ENCODE peak calls at places on chromosomes 1 and 21, in ten cellular contexts. One of them, this sample, is unnamed.

GRCh38 chr1:79312438-79312837 is 305.9 kb upstream of the ADGRL4 start:
- DNase-seq in PC-3: no peak
- DNase-seq in fibroblast of the aortic adventitia: no peak
- DNase-seq in A549: no peak
- DNase-seq in fibroblast of mammary gland: no peak
- DNase-seq in glutamatergic neuron: no peak
- DNase-seq in AG04449: no peak
- DNase-seq in foreskin fibroblast: no peak
- DNase-seq in omental fat pad: no peak
- DNase-seq in Panc1: no peak
- DNase-seq in this sample: no peak

GRCh38 chr1:236854602-236854978 is 59.5 kb downstream of the MTR start:
- DNase-seq in PC-3: peak; percentile 68
- DNase-seq in fibroblast of the aortic adventitia: peak; percentile 37
- DNase-seq in A549: no peak
- DNase-seq in fibroblast of mammary gland: peak; percentile 40
- DNase-seq in glutamatergic neuron: no peak
- DNase-seq in AG04449: peak; percentile 26
- DNase-seq in foreskin fibroblast: peak; percentile 41
- DNase-seq in omental fat pad: no peak
- DNase-seq in Panc1: no peak
- DNase-seq in this sample: no peak

GRCh38 chr1:207868769-207869721 is 41.9 kb downstream of the CD34 start:
- DNase-seq in PC-3: peak; percentile 91
- DNase-seq in fibroblast of the aortic adventitia: peak; percentile 71
- DNase-seq in A549: peak; percentile 66
- DNase-seq in fibroblast of mammary gland: peak; percentile 61
- DNase-seq in glutamatergic neuron: peak; percentile 80
- DNase-seq in AG04449: no peak
- DNase-seq in foreskin fibroblast: peak; percentile 73
- DNase-seq in omental fat pad: no peak
- DNase-seq in Panc1: no peak
- DNase-seq in this sample: peak; percentile 91

GRCh38 chr1:239386453-239387303 is at the start of gene CHRM3:
- DNase-seq in PC-3: peak; percentile 90
- DNase-seq in fibroblast of the aortic adventitia: no peak
- DNase-seq in A549: peak; percentile 55
- DNase-seq in fibroblast of mammary gland: no peak
- DNase-seq in glutamatergic neuron: peak; percentile 72
- DNase-seq in AG04449: no peak
- DNase-seq in foreskin fibroblast: peak; percentile 0
- DNase-seq in omental fat pad: peak; percentile 27
- DNase-seq in Panc1: peak; percentile 33
- DNase-seq in this sample: no peak

GRCh38 chr1:10629816-10630571 is 155.2 kb downstream of the PEX14 start:
- DNase-seq in PC-3: no peak
- DNase-seq in fibroblast of the aortic adventitia: no peak
- DNase-seq in A549: no peak
- DNase-seq in fibroblast of mammary gland: no peak
- DNase-seq in glutamatergic neuron: peak; percentile 19
- DNase-seq in AG04449: no peak
- DNase-seq in foreskin fibroblast: no peak
- DNase-seq in omental fat pad: no peak
- DNase-seq in Panc1: no peak
- DNase-seq in this sample: no peak

GRCh38 chr1:169507413-169507812 is 21.7 kb upstream of the SLC19A2 start:
- DNase-seq in PC-3: no peak
- DNase-seq in fibroblast of the aortic adventitia: no peak
- DNase-seq in A549: no peak
- DNase-seq in fibroblast of mammary gland: no peak
- DNase-seq in glutamatergic neuron: no peak
- DNase-seq in AG04449: no peak
- DNase-seq in foreskin fibroblast: no peak
- DNase-seq in omental fat pad: no peak
- DNase-seq in Panc1: no peak
- DNase-seq in this sample: no peak

GRCh38 chr1:109231085-109231484 is 17.4 kb downstream of the SARS1 start:
- DNase-seq in PC-3: no peak
- DNase-seq in fibroblast of the aortic adventitia: no peak
- DNase-seq in A549: no peak
- DNase-seq in fibroblast of mammary gland: no peak
- DNase-seq in glutamatergic neuron: no peak
- DNase-seq in AG04449: no peak
- DNase-seq in foreskin fibroblast: no peak
- DNase-seq in omental fat pad: no peak
- DNase-seq in Panc1: no peak
- DNase-seq in this sample: no peak

GRCh38 chr1:29974345-29974744 is 738.0 kb downstream of the PTPRU start:
- DNase-seq in PC-3: peak; percentile 91
- DNase-seq in fibroblast of the aortic adventitia: peak; percentile 77
- DNase-seq in A549: peak; percentile 44
- DNase-seq in fibroblast of mammary gland: peak; percentile 47
- DNase-seq in glutamatergic neuron: no peak
- DNase-seq in AG04449: peak; percentile 49
- DNase-seq in foreskin fibroblast: peak; percentile 47
- DNase-seq in omental fat pad: no peak
- DNase-seq in Panc1: peak; percentile 74
- DNase-seq in this sample: no peak

GRCh38 chr21:14753466-14754258 is 207.5 kb upstream of the SAMSN1 start:
- DNase-seq in PC-3: no peak
- DNase-seq in fibroblast of the aortic adventitia: no peak
- DNase-seq in A549: no peak
- DNase-seq in fibroblast of mammary gland: no peak
- DNase-seq in glutamatergic neuron: no peak
- DNase-seq in AG04449: no peak
- DNase-seq in foreskin fibroblast: no peak
- DNase-seq in omental fat pad: no peak
- DNase-seq in Panc1: no peak
- DNase-seq in this sample: no peak

GRCh38 chr1:212379366-212379765 is 35.3 kb downstream of the PACC1 start:
- DNase-seq in PC-3: no peak
- DNase-seq in fibroblast of the aortic adventitia: no peak
- DNase-seq in A549: no peak
- DNase-seq in fibroblast of mammary gland: no peak
- DNase-seq in glutamatergic neuron: no peak
- DNase-seq in AG04449: no peak
- DNase-seq in foreskin fibroblast: no peak
- DNase-seq in omental fat pad: no peak
- DNase-seq in Panc1: no peak
- DNase-seq in this sample: no peak

GRCh38 chr1:198619375-198620140 is 19.3 kb upstream of the PTPRC start:
- DNase-seq in PC-3: no peak
- DNase-seq in fibroblast of the aortic adventitia: no peak
- DNase-seq in A549: no peak
- DNase-seq in fibroblast of mammary gland: no peak
- DNase-seq in glutamatergic neuron: no peak
- DNase-seq in AG04449: no peak
- DNase-seq in foreskin fibroblast: no peak
- DNase-seq in omental fat pad: no peak
- DNase-seq in Panc1: no peak
- DNase-seq in this sample: no peak

GRCh38 chr1:198520524-198521254 is 19.8 kb downstream of the ATP6V1G3 start:
- DNase-seq in PC-3: no peak
- DNase-seq in fibroblast of the aortic adventitia: no peak
- DNase-seq in A549: no peak
- DNase-seq in fibroblast of mammary gland: no peak
- DNase-seq in glutamatergic neuron: no peak
- DNase-seq in AG04449: no peak
- DNase-seq in foreskin fibroblast: no peak
- DNase-seq in omental fat pad: no peak
- DNase-seq in Panc1: no peak
- DNase-seq in this sample: peak; percentile 39

GRCh38 chr1:174114788-174115448 is 44.4 kb upstream of the RABGAP1L start:
- DNase-seq in PC-3: peak; percentile 68
- DNase-seq in fibroblast of the aortic adventitia: peak; percentile 52
- DNase-seq in A549: peak; percentile 51
- DNase-seq in fibroblast of mammary gland: peak; percentile 74
- DNase-seq in glutamatergic neuron: no peak
- DNase-seq in AG04449: no peak
- DNase-seq in foreskin fibroblast: peak; percentile 29
- DNase-seq in omental fat pad: no peak
- DNase-seq in Panc1: peak; percentile 43
- DNase-seq in this sample: peak; percentile 18

GRCh38 chr1:153697191-153697872 is 18.8 kb downstream of the NPR1 start:
- DNase-seq in PC-3: peak; percentile 78
- DNase-seq in fibroblast of the aortic adventitia: peak; percentile 87
- DNase-seq in A549: no peak
- DNase-seq in fibroblast of mammary gland: peak; percentile 80
- DNase-seq in glutamatergic neuron: no peak
- DNase-seq in AG04449: no peak
- DNase-seq in foreskin fibroblast: no peak
- DNase-seq in omental fat pad: peak; percentile 70
- DNase-seq in Panc1: no peak
- DNase-seq in this sample: no peak

GRCh38 chr1:224735159-224735558 is 119.0 kb downstream of the CNIH3 start:
- DNase-seq in PC-3: no peak
- DNase-seq in fibroblast of the aortic adventitia: no peak
- DNase-seq in A549: no peak
- DNase-seq in fibroblast of mammary gland: no peak
- DNase-seq in glutamatergic neuron: no peak
- DNase-seq in AG04449: no peak
- DNase-seq in foreskin fibroblast: no peak
- DNase-seq in omental fat pad: no peak
- DNase-seq in Panc1: no peak
- DNase-seq in this sample: no peak

GRCh38 chr1:203627819-203628184 is 1.2 kb downstream of the ATP2B4 start:
- DNase-seq in PC-3: peak; percentile 58
- DNase-seq in fibroblast of the aortic adventitia: peak; percentile 61
- DNase-seq in A549: no peak
- DNase-seq in fibroblast of mammary gland: peak; percentile 56
- DNase-seq in glutamatergic neuron: no peak
- DNase-seq in AG04449: no peak
- DNase-seq in foreskin fibroblast: no peak
- DNase-seq in omental fat pad: no peak
- DNase-seq in Panc1: no peak
- DNase-seq in this sample: peak; percentile 27

GRCh38 chr1:203629509-203630082 is 3.0 kb downstream of the ATP2B4 start:
- DNase-seq in PC-3: no peak
- DNase-seq in fibroblast of the aortic adventitia: peak; percentile 57
- DNase-seq in A549: no peak
- DNase-seq in fibroblast of mammary gland: peak; percentile 50
- DNase-seq in glutamatergic neuron: peak; percentile 81
- DNase-seq in AG04449: no peak
- DNase-seq in foreskin fibroblast: no peak
- DNase-seq in omental fat pad: peak; percentile 51
- DNase-seq in Panc1: no peak
- DNase-seq in this sample: peak; percentile 34

GRCh38 chr1:203628997-203629508 is 2.4 kb downstream of the ATP2B4 start:
- DNase-seq in PC-3: no peak
- DNase-seq in fibroblast of the aortic adventitia: no peak
- DNase-seq in A549: no peak
- DNase-seq in fibroblast of mammary gland: no peak
- DNase-seq in glutamatergic neuron: no peak
- DNase-seq in AG04449: no peak
- DNase-seq in foreskin fibroblast: no peak
- DNase-seq in omental fat pad: no peak
- DNase-seq in Panc1: no peak
- DNase-seq in this sample: peak; percentile 31

GRCh38 chr1:203626910-203627246 is 246 bp downstream of the ATP2B4 start:
- DNase-seq in PC-3: no peak
- DNase-seq in fibroblast of the aortic adventitia: no peak
- DNase-seq in A549: peak; percentile 60
- DNase-seq in fibroblast of mammary gland: no peak
- DNase-seq in glutamatergic neuron: no peak
- DNase-seq in AG04449: no peak
- DNase-seq in foreskin fibroblast: no peak
- DNase-seq in omental fat pad: no peak
- DNase-seq in Panc1: no peak
- DNase-seq in this sample: no peak

GRCh38 chr1:203628185-203628996 is 1.8 kb downstream of the ATP2B4 start:
- DNase-seq in PC-3: no peak
- DNase-seq in fibroblast of the aortic adventitia: peak; percentile 71
- DNase-seq in A549: no peak
- DNase-seq in fibroblast of mammary gland: peak; percentile 43
- DNase-seq in glutamatergic neuron: peak; percentile 34
- DNase-seq in AG04449: no peak
- DNase-seq in foreskin fibroblast: no peak
- DNase-seq in omental fat pad: no peak
- DNase-seq in Panc1: peak; percentile 45
- DNase-seq in this sample: no peak
- TF ChIP-seq CTCF in PC-3: no peak
- TF ChIP-seq CTCF in fibroblast of the aortic adventitia: peak; percentile 58
- TF ChIP-seq CTCF in A549: no peak
- TF ChIP-seq CTCF in fibroblast of mammary gland: peak; percentile 27
- TF ChIP-seq CTCF in glutamatergic neuron: peak; percentile 14
- TF ChIP-seq CTCF in AG04449: peak; percentile 39
- TF ChIP-seq CTCF in foreskin fibroblast: peak; percentile 41
- TF ChIP-seq CTCF in omental fat pad: no peak
- TF ChIP-seq CTCF in Panc1: no peak
- TF ChIP-seq CTCF in this sample: no peak

GRCh38 chr1:218548764-218549163 is 203.6 kb downstream of the TGFB2 start:
- DNase-seq in PC-3: no peak
- DNase-seq in fibroblast of the aortic adventitia: no peak
- DNase-seq in A549: no peak
- DNase-seq in fibroblast of mammary gland: no peak
- DNase-seq in glutamatergic neuron: no peak
- DNase-seq in AG04449: no peak
- DNase-seq in foreskin fibroblast: no peak
- DNase-seq in omental fat pad: no peak
- DNase-seq in Panc1: no peak
- DNase-seq in this sample: no peak

GRCh38 chr1:218547901-218548730 is 203.0 kb downstream of the TGFB2 start:
- DNase-seq in PC-3: no peak
- DNase-seq in fibroblast of the aortic adventitia: no peak
- DNase-seq in A549: no peak
- DNase-seq in fibroblast of mammary gland: no peak
- DNase-seq in glutamatergic neuron: no peak
- DNase-seq in AG04449: no peak
- DNase-seq in foreskin fibroblast: no peak
- DNase-seq in omental fat pad: no peak
- DNase-seq in Panc1: no peak
- DNase-seq in this sample: no peak

GRCh38 chr1:218546314-218546713 is 201.2 kb downstream of the TGFB2 start:
- DNase-seq in PC-3: peak; percentile 39
- DNase-seq in fibroblast of the aortic adventitia: peak; percentile 43
- DNase-seq in A549: no peak
- DNase-seq in fibroblast of mammary gland: peak; percentile 24
- DNase-seq in glutamatergic neuron: no peak
- DNase-seq in AG04449: no peak
- DNase-seq in foreskin fibroblast: no peak
- DNase-seq in omental fat pad: no peak
- DNase-seq in Panc1: no peak
- DNase-seq in this sample: no peak
- TF ChIP-seq CTCF in PC-3: peak; percentile 55
- TF ChIP-seq CTCF in fibroblast of the aortic adventitia: peak; percentile 30
- TF ChIP-seq CTCF in A549: no peak
- TF ChIP-seq CTCF in fibroblast of mammary gland: peak; percentile 28
- TF ChIP-seq CTCF in glutamatergic neuron: no peak
- TF ChIP-seq CTCF in AG04449: peak; percentile 31
- TF ChIP-seq CTCF in foreskin fibroblast: peak; percentile 31
- TF ChIP-seq CTCF in omental fat pad: no peak
- TF ChIP-seq CTCF in Panc1: no peak
- TF ChIP-seq CTCF in this sample: no peak

GRCh38 chr1:22527122-22527521 is 36.2 kb upstream of the EPHA8 start:
- DNase-seq in PC-3: no peak
- DNase-seq in fibroblast of the aortic adventitia: no peak
- DNase-seq in A549: no peak
- DNase-seq in fibroblast of mammary gland: no peak
- DNase-seq in glutamatergic neuron: no peak
- DNase-seq in AG04449: no peak
- DNase-seq in foreskin fibroblast: no peak
- DNase-seq in omental fat pad: no peak
- DNase-seq in Panc1: no peak
- DNase-seq in this sample: no peak
- TF ChIP-seq CTCF in PC-3: no peak
- TF ChIP-seq CTCF in fibroblast of the aortic adventitia: no peak
- TF ChIP-seq CTCF in A549: no peak
- TF ChIP-seq CTCF in fibroblast of mammary gland: no peak
- TF ChIP-seq CTCF in glutamatergic neuron: no peak
- TF ChIP-seq CTCF in AG04449: no peak
- TF ChIP-seq CTCF in foreskin fibroblast: no peak
- TF ChIP-seq CTCF in omental fat pad: no peak
- TF ChIP-seq CTCF in Panc1: no peak
- TF ChIP-seq CTCF in this sample: no peak

GRCh38 chr1:242477944-242478343 is 46.6 kb downstream of the PLD5 start:
- DNase-seq in PC-3: no peak
- DNase-seq in fibroblast of the aortic adventitia: no peak
- DNase-seq in A549: no peak
- DNase-seq in fibroblast of mammary gland: no peak
- DNase-seq in glutamatergic neuron: no peak
- DNase-seq in AG04449: no peak
- DNase-seq in foreskin fibroblast: no peak
- DNase-seq in omental fat pad: no peak
- DNase-seq in Panc1: no peak
- DNase-seq in this sample: no peak
- TF ChIP-seq CTCF in PC-3: no peak
- TF ChIP-seq CTCF in fibroblast of the aortic adventitia: no peak
- TF ChIP-seq CTCF in A549: no peak
- TF ChIP-seq CTCF in fibroblast of mammary gland: no peak
- TF ChIP-seq CTCF in glutamatergic neuron: no peak
- TF ChIP-seq CTCF in AG04449: no peak
- TF ChIP-seq CTCF in foreskin fibroblast: no peak
- TF ChIP-seq CTCF in omental fat pad: no peak
- TF ChIP-seq CTCF in Panc1: no peak
- TF ChIP-seq CTCF in this sample: no peak

This sample was measured in GM20000.